ENCODE peak calls at places on chromosome 18, in seven cellular contexts. U, R, D, S, G, W and T are unnamed samples.
A peak's percentile ranks its signal among the peaks of the same experiment; 100 is the strongest.

GRCh38 chr18:79600141-79600540 is 79.5 kb upstream of the CTDP1 start:
- DNase-seq in R (no peak), D (no peak), U (no peak), W (no peak), G (no peak), S (no peak), T (no peak)

GRCh38 chr18:74826560-74826959 is 228.9 kb downstream of the ZNF407 start:
- DNase-seq in R (no peak), W (no peak), D (no peak), G (no peak), S (no peak), U (peak; percentile 43), T (no peak)

GRCh38 chr18:76708036-76708726 is 114.2 kb upstream of the ZNF236 start:
- DNase-seq in U (no peak), S (no peak), W (no peak), D (no peak), G (no peak), R (no peak), T (no peak)

GRCh38 chr18:13254971-13255927 is 36.7 kb downstream of the LDLRAD4 start:
- DNase-seq in W (no peak), G (no peak), R (no peak), D (no peak), S (no peak), U (no peak), T (no peak)

GRCh38 chr18:48719988-48720654 is 181.3 kb downstream of the CTIF start:
- DNase-seq in S (no peak), D (peak; percentile 45), G (no peak), R (peak; percentile 43), W (no peak), U (peak; percentile 74), T (no peak)

GRCh38 chr18:37430346-37431076 is 135.1 kb downstream of the CELF4 start:
- DNase-seq in D (no peak), R (peak; percentile 84), S (no peak), G (peak; percentile 83), U (no peak), W (peak; percentile 60), T (no peak)

GRCh38 chr18:159037-159652 is 788 bp downstream of the USP14 start:
- DNase-seq in G (no peak), U (peak; percentile 18), W (peak; percentile 41), R (peak; percentile 34), D (peak; percentile 40), S (no peak), T (no peak)

GRCh38 chr18:59005266-59005665 is 134.4 kb upstream of the SEC11C start:
- DNase-seq in D (peak; percentile 82), G (peak; percentile 71), W (peak; percentile 45), S (peak; percentile 45), U (peak; percentile 42), R (peak; percentile 99), T (no peak)

GRCh38 chr18:50338676-50339075 is 36.2 kb upstream of the SKA1 start:
- DNase-seq in D (no peak), G (no peak), U (no peak), S (no peak), R (peak; percentile 65), W (no peak), T (no peak)

GRCh38 chr18:8778386-8778785 is 73.0 kb downstream of the MTCL1 start:
- DNase-seq in W (no peak), D (no peak), U (no peak), S (no peak), G (no peak), R (peak; percentile 53), T (no peak)
- H2BK5ac ChIP-seq in W (no peak overlapping the region), D (no peak overlapping the region), U (no peak overlapping the region), S (no peak overlapping the region), G (no peak overlapping the region), R (no peak overlapping the region), T (no peak overlapping the region)

GRCh38 chr18:45926691-45927090 is 40.4 kb downstream of the EPG5 start:
- DNase-seq in D (no peak), S (no peak), U (no peak), W (no peak), G (no peak), R (no peak), T (no peak)

GRCh38 chr18:45920367-45920766 is 46.8 kb downstream of the EPG5 start:
- DNase-seq in U (peak; percentile 62), R (no peak), D (no peak), G (no peak), W (no peak), S (no peak), T (no peak)

DNA sequence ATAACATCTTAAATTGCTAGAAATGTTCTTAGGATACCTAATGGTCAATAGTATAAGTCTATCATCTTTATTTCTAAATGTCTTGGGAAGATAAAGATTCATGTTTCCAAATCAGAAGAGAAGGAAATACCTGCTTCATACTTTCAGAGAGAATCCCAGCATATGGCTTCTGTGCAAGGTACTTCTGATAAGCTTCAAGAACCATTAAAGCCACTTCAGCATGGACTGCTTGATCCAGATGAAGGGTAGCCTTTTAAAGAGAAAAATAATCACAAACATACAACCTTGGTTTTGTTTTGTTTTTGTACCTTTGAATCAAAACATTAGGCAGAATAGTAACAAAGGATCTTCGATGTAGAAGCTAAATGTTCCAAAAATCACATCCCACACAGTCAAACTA is 44.0 kb downstream of the EPG5 start:
- DNase-seq in G (no peak), R (no peak), U (no peak), W (no peak), S (no peak), D (no peak), T (no peak)
- H2BK5ac ChIP-seq in G (no peak overlapping the region), R (no peak overlapping the region), U (no peak overlapping the region), W (no peak overlapping the region), S (no peak overlapping the region), D (no peak overlapping the region), T (no peak overlapping the region)

GRCh38 chr18:23851470-23852002 is 162.3 kb downstream of the LAMA3 start:
- DNase-seq in D (no peak), W (no peak), R (no peak), G (no peak), S (no peak), U (no peak), T (no peak)
- H2BK5ac ChIP-seq in D (no peak overlapping the region), W (no peak overlapping the region), R (no peak overlapping the region), G (no peak overlapping the region), S (no peak overlapping the region), U (no peak overlapping the region), T (no peak overlapping the region)

DNA sequence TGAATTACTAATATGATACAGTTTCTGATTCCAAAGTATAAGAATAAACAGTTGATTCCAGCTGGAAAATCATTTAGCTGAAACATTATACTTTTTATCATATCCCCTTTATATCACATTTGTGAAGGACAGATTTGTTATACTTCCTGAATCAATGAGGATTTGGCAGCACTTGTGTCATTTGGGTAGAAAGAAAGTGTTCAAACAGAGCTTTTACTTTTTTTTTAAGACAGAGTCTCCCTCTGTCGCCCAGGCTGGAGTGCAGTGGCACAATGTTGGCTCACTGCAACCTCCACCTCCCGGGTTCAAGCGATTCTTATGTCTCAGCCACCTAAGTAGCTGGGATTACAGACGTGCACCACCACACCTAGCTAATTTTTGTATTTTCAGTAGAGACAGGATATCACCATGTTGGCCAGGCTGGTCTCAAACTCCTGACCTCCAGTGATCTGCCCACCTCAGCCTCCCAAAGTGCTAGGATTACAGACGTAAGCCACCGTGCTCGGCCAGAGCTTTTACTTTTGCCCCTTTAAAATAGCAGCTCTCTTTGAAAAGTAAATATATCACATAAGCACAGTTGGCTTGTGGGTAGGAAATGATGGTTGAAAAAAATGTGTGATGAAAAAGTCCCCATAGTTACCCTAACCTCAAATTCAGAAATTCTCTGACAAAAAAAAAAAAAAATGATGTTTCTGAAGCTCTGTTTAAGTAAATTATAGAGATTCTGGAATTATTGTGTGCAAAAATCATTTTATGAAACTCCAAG is 95.2 kb downstream of the DTNA start:
- DNase-seq in U (no peak), G (no peak), R (no peak), D (no peak), S (no peak), W (no peak), T (no peak)
- H2BK5ac ChIP-seq in U (no peak overlapping the region), G (no peak overlapping the region), R (no peak overlapping the region), D (no peak overlapping the region), S (no peak overlapping the region), W (no peak overlapping the region), T (no peak overlapping the region)

GRCh38 chr18:28073658-28074057 is 103.3 kb downstream of the CDH2 start:
- DNase-seq in U (no peak), S (no peak), R (peak; percentile 90), W (no peak), G (no peak), D (no peak), T (no peak)
- H2BK5ac ChIP-seq in U (no peak overlapping the region), S (no peak overlapping the region), R (peak overlapping the region; percentile 14), W (no peak overlapping the region), G (no peak overlapping the region), D (no peak overlapping the region), T (no peak overlapping the region)

GRCh38 chr18:23330423-23330822 is 122.7 kb upstream of the RIOK3 start:
- DNase-seq in G (no peak), U (no peak), S (no peak), W (no peak), D (no peak), R (no peak), T (no peak)

GRCh38 chr18:23331091-23331920 is 121.8 kb upstream of the RIOK3 start:
- DNase-seq in U (no peak), S (peak; percentile 80), D (no peak), G (peak; percentile 72), R (peak; percentile 73), W (no peak), T (no peak)

GRCh38 chr18:23333827-23334226 is 119.3 kb upstream of the RIOK3 start:
- DNase-seq in G (no peak), D (no peak), S (no peak), W (no peak), U (no peak), R (no peak), T (no peak)

GRCh38 chr18:23334569-23334968 is 118.5 kb upstream of the RIOK3 start:
- DNase-seq in D (no peak), U (no peak), W (no peak), G (no peak), S (no peak), R (no peak), T (no peak)

GRCh38 chr18:23332356-23332755 is 120.7 kb upstream of the RIOK3 start:
- DNase-seq in W (no peak), U (no peak), G (no peak), D (no peak), R (no peak), S (no peak), T (no peak)
- H2BK5ac ChIP-seq in W (no peak overlapping the region), U (no peak overlapping the region), G (no peak overlapping the region), D (no peak overlapping the region), R (no peak overlapping the region), S (no peak overlapping the region), T (no peak overlapping the region)